ENCODE peak calls at places on chromosomes 3 and 15, in seven cellular contexts. A is lung, C is A549, M is PC-3, G is mucosa of descending colon, J is cardiac fibroblast, Z is right cardiac atrium. W is an unnamed sample.

GRCh38 chr15:40046721-40047412 is 7.9 kb upstream of the SRP14 start:
- DNase-seq in A (no peak), C (peak), M (peak), G (no peak), J (peak), Z (no peak), W (peak)

GRCh38 chr15:57708047-57708446 is 1.5 kb downstream of the POLR2M start:
- DNase-seq in A (no peak), C (no peak), M (no peak), G (no peak), J (peak), Z (no peak), W (no peak)

GRCh38 chr15:78540135-78540954 is at the start of gene PSMA4:
- DNase-seq in A (peak), C (peak), M (peak), G (peak), J (peak), Z (peak), W (peak)

GRCh38 chr3:131544557-131544956 is 41.8 kb upstream of the MRPL3 start:
- DNase-seq in A (no peak), C (no peak), M (peak), G (no peak), J (no peak), Z (no peak), W (no peak)

GRCh38 chr15:62818691-62819090 is 223.9 kb upstream of the TPM1 start:
- DNase-seq in A (no peak), C (no peak), M (no peak), G (no peak), J (no peak), Z (no peak), W (no peak)

GRCh38 chr15:67074886-67075229 is 9.5 kb downstream of the SMAD3 start:
- DNase-seq in A (no peak), C (no peak), M (no peak), G (no peak), J (no peak), Z (no peak), W (no peak)

GRCh38 chr3:195001961-195002861 is 268.7 kb downstream of the XXYLT1 start:
- DNase-seq in A (peak), C (peak), M (peak), G (peak), J (peak), Z (peak), W (no peak)

GRCh38 chr3:152375546-152375945 is 106.8 kb downstream of the MBNL1 start:
- DNase-seq in A (no peak), C (no peak), M (peak), G (no peak), J (peak), Z (no peak), W (no peak)

GRCh38 chr3:103181175-103181574 is 746.4 kb downstream of the ZPLD1 start:
- DNase-seq in A (no peak), C (no peak), M (peak), G (no peak), J (no peak), Z (no peak), W (no peak)

GRCh38 chr3:171177056-171177455 is 150.5 kb upstream of the SLC2A2 start:
- DNase-seq in A (no peak), C (no peak), M (no peak), G (no peak), J (no peak), Z (no peak), W (no peak)

GRCh38 chr3:71511446-71511845 is 72.1 kb downstream of the FOXP1 start:
- DNase-seq in A (no peak), C (no peak), M (no peak), G (no peak), J (no peak), Z (no peak), W (no peak)

GRCh38 chr3:73255609-73256029 is 194.2 kb downstream of the EBLN2 start:
- DNase-seq in A (peak), C (no peak), M (peak), G (peak), J (peak), Z (no peak), W (no peak)

GRCh38 chr3:128881576-128881975 is 2.2 kb downstream of the ACAD9 start:
- DNase-seq in A (no peak), C (no peak), M (no peak), G (no peak), J (no peak), Z (no peak), W (no peak)

GRCh38 chr15:92097473-92098178 is 244.1 kb downstream of the SLCO3A1 start:
- DNase-seq in A (no peak), C (peak), M (peak), G (peak), J (peak), Z (no peak), W (no peak)

GRCh38 chr3:17033516-17034168 is 148.9 kb downstream of the PLCL2 start:
- DNase-seq in A (no peak), C (no peak), M (peak), G (no peak), J (peak), Z (no peak), W (no peak)

GRCh38 chr15:46556559-46556958 is 921.7 kb downstream of the SQOR start:
- DNase-seq in A (no peak), C (no peak), M (no peak), G (no peak), J (no peak), Z (no peak), W (no peak)

GRCh38 chr3:46097691-46098241 is 70.5 kb upstream of the XCR1 start:
- DNase-seq in A (peak), C (no peak), M (no peak), G (no peak), J (peak), Z (no peak), W (peak)

GRCh38 chr15:55652909-55653495 is 64.9 kb upstream of the PYGO1 start:
- DNase-seq in A (no peak), C (no peak), M (no peak), G (no peak), J (no peak), Z (no peak), W (no peak)

GRCh38 chr3:153192327-153192726 is 30.3 kb downstream of the RAP2B start:
- DNase-seq in A (no peak), C (no peak), M (peak), G (no peak), J (no peak), Z (no peak), W (no peak)

GRCh38 chr3:52373676-52374075 is 57.6 kb downstream of the DNAH1 start:
- DNase-seq in A (no peak), C (no peak), M (no peak), G (no peak), J (no peak), Z (no peak), W (no peak)
- H3K4me3 ChIP-seq in A (no peak), C (no peak), M (no peak), G (no peak), J (no peak), Z (no peak), W (no peak)

GRCh38 chr3:65401359-65401810 is 637.3 kb downstream of the MAGI1 start:
- DNase-seq in A (no peak), C (no peak), M (no peak), G (no peak), J (no peak), Z (no peak), W (no peak)

GRCh38 chr3:65408531-65409181 is 630.1 kb downstream of the MAGI1 start:
- DNase-seq in A (no peak), C (no peak), M (no peak), G (no peak), J (no peak), Z (no peak), W (no peak)

GRCh38 chr3:65402597-65402996 is 636.1 kb downstream of the MAGI1 start:
- DNase-seq in A (no peak), C (no peak), M (peak), G (no peak), J (peak), Z (no peak), W (peak)

GRCh38 chr3:65411367-65411766 is 627.4 kb downstream of the MAGI1 start:
- DNase-seq in A (no peak), C (no peak), M (no peak), G (no peak), J (peak), Z (no peak), W (no peak)

GRCh38 chr3:65406470-65406869 is 632.2 kb downstream of the MAGI1 start:
- DNase-seq in A (no peak), C (no peak), M (peak), G (no peak), J (peak), Z (no peak), W (peak)
- H3K4me3 ChIP-seq in A (no peak), C (no peak), M (no peak), G (no peak), J (no peak), Z (no peak), W (no peak)

GRCh38 chr15:96331942-96332853 is 1.7 kb downstream of the NR2F2 start:
- DNase-seq in A (no peak), C (no peak), M (peak), G (peak), J (peak), Z (peak), W (no peak)
- H3K4me3 ChIP-seq in A (peak), C (peak), M (peak), G (peak), J (peak), Z (peak), W (peak)

GRCh38 chr15:31212286-31212685 is 110.8 kb upstream of the TRPM1 start:
- DNase-seq in A (no peak), C (no peak), M (no peak), G (no peak), J (peak), Z (peak), W (no peak)
- H3K4me3 ChIP-seq in A (no peak), C (no peak), M (no peak), G (no peak), J (no peak), Z (no peak), W (no peak)

DNA sequence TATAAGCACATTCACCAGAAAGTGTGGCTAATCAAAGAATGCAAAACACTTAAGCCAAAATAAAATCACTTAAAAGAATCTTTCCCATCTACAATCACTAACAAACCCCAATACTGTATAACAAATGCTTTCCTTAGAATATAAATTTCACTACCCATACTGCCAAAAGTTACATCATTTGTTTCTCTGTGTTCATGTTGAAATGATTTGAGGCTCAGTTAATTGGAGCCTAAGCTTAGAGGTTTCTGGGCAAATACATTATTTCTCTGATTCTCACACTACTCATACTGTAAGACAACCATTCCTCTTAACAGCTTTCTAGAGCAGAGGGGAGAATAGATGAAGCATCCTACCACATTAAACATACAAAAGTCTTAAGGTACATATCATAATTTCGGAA is 2.1 kb downstream of the RIOX2 start:
- DNase-seq in A (no peak), C (no peak), M (no peak), G (no peak), J (no peak), Z (no peak), W (no peak)
- H3K4me3 ChIP-seq in A (no peak), C (no peak), M (peak), G (no peak), J (no peak), Z (no peak), W (no peak)

DNA sequence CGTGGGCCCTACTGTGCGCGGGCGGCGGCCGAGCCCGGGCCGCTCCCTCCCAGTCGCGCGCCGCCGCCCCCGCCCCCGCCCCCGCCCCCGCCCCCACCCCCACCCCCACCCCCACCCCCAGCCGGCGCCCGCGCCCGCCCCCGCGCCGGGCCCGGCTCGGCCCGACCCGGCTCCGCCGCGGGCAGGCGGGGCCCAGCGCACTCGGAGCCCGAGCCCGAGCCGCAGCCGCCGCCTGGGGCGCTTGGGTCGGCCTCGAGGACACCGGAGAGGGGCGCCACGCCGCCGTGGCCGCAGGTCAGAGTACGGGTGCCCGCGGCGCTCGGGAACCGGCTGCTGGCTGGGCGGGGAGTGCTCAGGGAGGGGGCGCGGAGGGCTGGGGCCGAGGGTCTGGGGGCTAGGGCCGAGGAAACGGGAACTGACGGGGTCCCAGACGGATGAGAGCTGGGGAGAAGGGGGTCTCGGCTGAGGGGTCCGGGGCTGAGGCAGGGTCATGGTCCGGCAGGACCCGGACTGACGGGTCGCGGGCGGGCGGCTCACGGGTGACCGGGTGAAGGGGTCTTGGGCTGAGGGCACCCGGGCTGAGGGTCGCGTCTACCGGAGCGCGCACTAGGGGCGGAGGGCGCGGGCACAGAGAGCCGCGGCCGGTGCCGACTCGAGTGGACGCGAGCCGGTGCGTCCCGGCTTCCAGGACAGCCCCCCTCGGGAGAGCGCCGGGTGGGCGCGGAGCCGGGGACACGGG is 974 bp upstream of the PPARG start:
- DNase-seq in A (no peak), C (no peak), M (peak), G (peak), J (peak), Z (peak), W (no peak)
- H3K4me3 ChIP-seq in A (peak), C (peak), M (peak), G (peak), J (peak), Z (peak), W (peak)

GRCh38 chr15:60395276-60396011 is 2.3 kb downstream of the ANXA2 start:
- DNase-seq in A (no peak), C (no peak), M (no peak), G (no peak), J (no peak), Z (no peak), W (no peak)
- H3K4me3 ChIP-seq in A (no peak), C (peak), M (peak), G (no peak), J (peak), Z (no peak), W (peak)